ENCODE peak calls at places on chromosomes 4 and X, in nine cellular contexts. B is uterus, V is BE2C, O is GM23338, E is left lung, N is mucosa of descending colon, C is AG04449, S is upper lobe of right lung, A is cardiac muscle cell. R is an unnamed sample.

GRCh38 chr4:143773998-143774898 is 73.8 kb upstream of the FREM3 start:
- DNase-seq in C (no peak), S (no peak), B (no peak), V (peak), A (peak), O (peak), N (no peak), E (peak), R (peak)

GRCh38 chr4:5416637-5417036 is 291.7 kb downstream of the EVC2 start:
- DNase-seq in A (no peak), C (no peak), B (no peak), O (no peak), V (no peak), E (no peak), S (no peak), N (no peak), R (no peak)

GRCh38 chr4:56803473-56803872 is 18.0 kb downstream of the SPINK2 start:
- DNase-seq in B (no peak), N (no peak), V (no peak), E (no peak), C (no peak), S (no peak), O (no peak), A (no peak), R (no peak)

GRCh38 chr4:73698217-73698616 is 42.2 kb upstream of the CXCL8 start:
- DNase-seq in A (no peak), O (no peak), C (no peak), E (no peak), S (no peak), B (no peak), N (no peak), V (no peak), R (no peak)

GRCh38 chr4:26263165-26263564 is 57.6 kb upstream of the RBPJ start:
- DNase-seq in B (no peak), O (peak), A (no peak), N (no peak), E (no peak), S (no peak), C (no peak), V (peak), R (no peak)

GRCh38 chr4:127470290-127470809 is 162.4 kb upstream of the INTU start:
- DNase-seq in E (no peak), N (no peak), C (no peak), A (no peak), O (no peak), V (peak), S (peak), B (peak), R (no peak)

GRCh38 chr4:1998296-1998695 is 10.5 kb downstream of the NELFA start:
- DNase-seq in S (no peak), B (no peak), A (no peak), N (no peak), E (no peak), V (no peak), O (no peak), C (no peak), R (no peak)

GRCh38 chr4:82753725-82754410 is 44.7 kb downstream of the SCD5 start:
- DNase-seq in B (no peak), N (no peak), A (no peak), S (no peak), V (no peak), C (no peak), E (no peak), O (no peak), R (no peak)

GRCh38 chrX:69412661-69413060 is 91.5 kb upstream of the NALF2 start:
- DNase-seq in C (no peak), N (no peak), E (no peak), V (no peak), S (no peak), B (no peak), A (no peak), O (no peak), R (no peak)

GRCh38 chr4:22842360-22842759 is 149.6 kb downstream of the GBA3 start:
- DNase-seq in O (no peak), C (no peak), V (no peak), N (no peak), A (no peak), S (no peak), E (no peak), B (no peak), R (no peak)

GRCh38 chr4:168273838-168274237 is 44.7 kb downstream of the DDX60 start:
- DNase-seq in E (no peak), B (no peak), A (no peak), C (no peak), O (no peak), V (no peak), N (no peak), S (no peak), R (no peak)

GRCh38 chr4:106698621-106699195 is 330.1 kb upstream of the GIMD1 start:
- DNase-seq in C (no peak), E (no peak), A (no peak), O (no peak), V (no peak), N (no peak), S (no peak), B (no peak), R (no peak)

GRCh38 chrX:109384569-109385174 is 97.2 kb downstream of the GUCY2F start:
- DNase-seq in S (no peak), B (no peak), O (peak), A (peak), C (no peak), V (peak), E (no peak), N (no peak), R (no peak)

GRCh38 chr4:154616731-154617130 is 4.3 kb upstream of the FGG start:
- DNase-seq in A (no peak), N (no peak), E (no peak), B (no peak), O (no peak), V (no peak), S (no peak), C (no peak), R (no peak)

GRCh38 chr4:90357117-90357710 is 230.0 kb downstream of the CCSER1 start:
- DNase-seq in C (peak), V (no peak), O (peak), S (no peak), B (no peak), E (no peak), N (no peak), A (peak), R (peak)

GRCh38 chrX:125198546-125198945 is 121.1 kb upstream of the TEX13C start:
- DNase-seq in S (no peak), V (no peak), N (no peak), E (no peak), A (no peak), O (no peak), B (no peak), C (no peak), R (no peak)

GRCh38 chr4:156999175-156999517 is 27.5 kb upstream of the PDGFC start:
- DNase-seq in B (no peak), V (peak), A (peak), S (no peak), N (no peak), C (peak), O (peak), E (no peak), R (peak)

GRCh38 chr4:38489924-38490639 is 173.9 kb upstream of the KLF3 start:
- DNase-seq in E (no peak), C (no peak), A (no peak), O (peak), V (no peak), S (no peak), N (peak), B (no peak), R (no peak)

GRCh38 chr4:114318309-114318708 is 280.3 kb upstream of the UGT8 start:
- DNase-seq in A (no peak), N (no peak), O (no peak), V (no peak), E (no peak), B (no peak), C (no peak), S (no peak), R (no peak)

GRCh38 chr4:80409798-80410197 is 74.3 kb downstream of the CFAP299 start:
- DNase-seq in N (no peak), B (no peak), S (no peak), C (no peak), O (no peak), E (no peak), V (no peak), A (no peak), R (no peak)

GRCh38 chrX:1361275-1361674 is 24.7 kb downstream of the IL3RA start:
- DNase-seq in S (no peak), B (no peak), V (no peak), A (no peak), C (no peak), O (no peak), N (peak), E (no peak), R (no peak)

GRCh38 chr4:82900016-82900334 is 560 bp upstream of the THAP9 start:
- DNase-seq in O (peak), C (no peak), B (no peak), S (no peak), A (no peak), E (no peak), V (no peak), N (no peak), R (no peak)

GRCh38 chr4:165410214-165410613 is 31.4 kb downstream of the CPE start:
- DNase-seq in E (no peak), S (no peak), O (no peak), A (no peak), C (no peak), N (no peak), V (no peak), B (no peak), R (no peak)

GRCh38 chr4:108168672-108169562 is at the start of gene LEF1:
- DNase-seq in V (peak), N (peak), A (peak), C (no peak), B (no peak), S (peak), O (peak), E (no peak), R (no peak)

GRCh38 chrX:24862343-24862742 is 153.4 kb downstream of the ARX start:
- DNase-seq in V (no peak), E (no peak), O (no peak), C (no peak), B (no peak), A (no peak), S (no peak), N (no peak), R (no peak)

GRCh38 chrX:104392350-104392749 is 137.6 kb upstream of the ESX1 start:
- DNase-seq in O (no peak), N (no peak), C (no peak), E (no peak), A (no peak), V (no peak), S (no peak), B (no peak), R (no peak)

GRCh38 chr4:8152865-8153257 is 5.8 kb downstream of the ABLIM2 start:
- DNase-seq in B (no peak), C (no peak), S (no peak), E (no peak), A (no peak), V (peak), N (peak), O (no peak), R (no peak)

GRCh38 chr4:25805255-25805860 is 57.4 kb downstream of the SEL1L3 start:
- DNase-seq in V (no peak), N (no peak), C (no peak), A (no peak), S (no peak), O (no peak), B (no peak), E (no peak), R (no peak)

GRCh38 chr4:98605216-98605615 is 53.2 kb downstream of the TSPAN5 start:
- DNase-seq in O (no peak), V (no peak), A (no peak), E (no peak), B (no peak), N (no peak), C (no peak), S (no peak), R (no peak)

GRCh38 chr4:137370206-137370633 is 162.1 kb downstream of the PCDH18 start:
- DNase-seq in V (no peak), N (no peak), B (no peak), C (peak), S (no peak), E (no peak), O (no peak), A (no peak), R (no peak)

GRCh38 chr4:169410839-169411770 is 140.3 kb upstream of the SH3RF1 start:
- DNase-seq in B (no peak), N (no peak), V (no peak), C (peak), A (peak), S (no peak), E (no peak), O (peak), R (peak)

GRCh38 chr4:5120067-5120466 is 68.8 kb downstream of the STK32B start:
- DNase-seq in S (no peak), V (no peak), B (no peak), A (no peak), N (no peak), O (no peak), E (no peak), C (no peak), R (no peak)

GRCh38 chrX:21702725-21703228 is 44.6 kb upstream of the KLHL34 start:
- DNase-seq in A (no peak), E (no peak), B (no peak), O (no peak), S (no peak), V (no peak), N (no peak), C (no peak), R (no peak)

GRCh38 chr4:185874516-185875230 is 62.7 kb upstream of the SORBS2 start:
- DNase-seq in S (no peak), N (no peak), B (no peak), V (no peak), C (no peak), E (no peak), O (no peak), A (no peak), R (no peak)

GRCh38 chr4:172125438-172125837 is 312.2 kb downstream of the GALNTL6 start:
- DNase-seq in A (no peak), N (no peak), B (no peak), S (no peak), O (no peak), E (no peak), V (no peak), C (no peak), R (no peak)

GRCh38 chr4:100742045-100742444 is 224.2 kb upstream of the EMCN start:
- DNase-seq in O (peak), N (no peak), C (no peak), B (no peak), V (no peak), A (peak), S (no peak), E (no peak), R (no peak)

GRCh38 chr4:139144911-139145551 is 32.0 kb downstream of the ELF2 start:
- DNase-seq in C (no peak), B (no peak), N (no peak), S (no peak), V (no peak), E (no peak), A (no peak), O (peak), R (no peak)

GRCh38 chr4:48902266-48902665 is 4.3 kb downstream of the OCIAD2 start:
- DNase-seq in N (no peak), C (no peak), E (peak), B (no peak), V (no peak), O (no peak), S (no peak), A (no peak), R (no peak)

GRCh38 chr4:705278-706082 is at the start of gene PCGF3:
- DNase-seq in A (peak), E (peak), O (peak), S (peak), V (peak), C (peak), N (peak), B (peak), R (peak)

GRCh38 chr4:118350961-118351360 is 1.8 kb downstream of the PRSS12 start:
- DNase-seq in A (no peak), N (no peak), B (no peak), C (no peak), O (no peak), V (no peak), S (no peak), E (no peak), R (no peak)

GRCh38 chr4:118351851-118352827 is 664 bp downstream of the PRSS12 start:
- DNase-seq in E (peak), B (no peak), V (peak), C (no peak), S (peak), N (peak), O (peak), A (peak), R (no peak)

GRCh38 chr4:118354913-118355312 is 2.1 kb upstream of the PRSS12 start:
- DNase-seq in A (no peak), C (no peak), V (no peak), S (no peak), E (no peak), B (no peak), N (no peak), O (no peak), R (no peak)

GRCh38 chr4:118353452-118353851 is 649 bp upstream of the PRSS12 start:
- DNase-seq in S (no peak), N (no peak), V (no peak), E (no peak), O (peak), B (no peak), A (no peak), C (no peak), R (no peak)

GRCh38 chr4:118352843-118353373 is at the start of gene PRSS12:
- DNase-seq in E (peak), A (peak), S (peak), N (peak), O (peak), V (peak), C (no peak), B (peak), R (peak)
- TF ChIP-seq CTCF in E (peak), A (peak), S (peak), N (peak), O (peak), V (peak), C (peak), B (peak), R (peak)

GRCh38 chrX:50200907-50201306 is at the start of gene AKAP4:
- DNase-seq in E (no peak), N (no peak), A (no peak), B (no peak), S (no peak), C (no peak), V (no peak), O (no peak), R (no peak)

GRCh38 chrX:50206753-50207152 is 2.2 kb downstream of the CCNB3 start:
- DNase-seq in V (no peak), A (no peak), O (peak), N (no peak), B (no peak), C (no peak), S (no peak), E (no peak), R (no peak)

GRCh38 chrX:50202539-50202938 is 1.7 kb upstream of the AKAP4 start:
- DNase-seq in B (no peak), S (no peak), O (no peak), A (no peak), E (no peak), C (no peak), V (no peak), N (no peak), R (no peak)

GRCh38 chrX:50204364-50204899 is at the start of gene CCNB3:
- DNase-seq in C (no peak), V (peak), N (peak), S (peak), E (peak), B (peak), A (peak), O (peak), R (peak)
- H3K4me3 ChIP-seq in C (peak), V (peak), N (no peak), S (peak), E (peak), B (no peak), A (no peak), O (peak), R (peak)

DNA sequence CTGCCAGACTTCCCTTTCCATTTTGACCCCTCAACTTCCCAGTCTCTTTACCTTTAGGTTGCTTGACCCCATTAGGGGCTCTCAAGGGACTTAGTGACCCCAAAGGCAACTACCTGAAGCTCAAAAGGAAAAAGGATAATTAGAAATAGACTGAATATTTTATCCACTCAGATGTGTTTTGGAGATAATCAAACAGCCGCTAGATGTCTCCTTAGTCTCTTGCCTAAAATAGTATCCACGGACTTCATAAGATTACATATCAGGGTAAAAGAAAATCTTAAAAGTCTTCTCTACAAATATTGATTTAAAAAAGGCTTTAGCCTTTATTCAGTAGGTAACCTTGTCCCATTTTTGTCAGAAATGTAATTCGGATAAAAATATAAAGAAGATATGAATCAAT is 21.0 kb upstream of the RHOXF2 start:
- DNase-seq in N (no peak), A (no peak), C (no peak), S (no peak), E (no peak), B (no peak), V (no peak), O (no peak), R (no peak)
- TF ChIP-seq CTCF in N (no peak), A (peak), C (no peak), S (no peak), E (no peak), B (no peak), V (peak), O (no peak), R (no peak)

GRCh38 chr4:188454573-188454972 is 315.3 kb downstream of the TRIML1 start:
- DNase-seq in E (no peak), C (no peak), S (no peak), N (no peak), O (no peak), B (no peak), A (no peak), V (no peak), R (no peak)

GRCh38 chr4:188455353-188455752 is 316.1 kb downstream of the TRIML1 start:
- DNase-seq in C (no peak), S (no peak), V (no peak), A (no peak), N (no peak), B (no peak), O (no peak), E (no peak), R (no peak)

DNA sequence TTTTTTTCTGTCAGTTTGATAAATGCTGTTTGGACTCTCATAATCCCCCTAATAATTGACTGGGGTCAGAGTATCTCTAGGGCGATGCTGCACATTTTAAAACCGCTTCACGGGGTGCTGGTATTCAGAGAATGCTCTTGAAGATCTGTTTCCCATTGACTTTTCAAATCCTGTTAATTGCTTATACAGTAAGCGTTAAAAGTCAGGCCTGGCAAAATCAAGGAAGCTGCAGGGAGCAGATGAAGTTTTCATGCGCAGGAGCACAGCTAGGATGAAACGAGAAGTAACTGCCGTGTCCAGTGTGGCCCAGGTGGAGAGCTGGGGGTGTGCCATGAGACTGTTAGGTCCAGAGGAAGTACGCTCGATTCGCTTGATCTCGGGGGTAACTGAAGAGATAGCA is 312.9 kb downstream of the TRIML1 start:
- DNase-seq in B (no peak), C (no peak), V (no peak), A (peak), N (no peak), S (no peak), O (peak), E (no peak), R (no peak)
- H3K4me3 ChIP-seq in B (no peak), C (no peak), V (no peak), A (no peak), N (no peak), S (no peak), O (no peak), E (no peak), R (no peak)

GRCh38 chr4:53653484-53654053 is 62.3 kb upstream of the LNX1 start:
- DNase-seq in B (no peak), O (no peak), A (no peak), V (peak), N (peak), C (no peak), S (no peak), E (no peak), R (no peak)
- TF ChIP-seq CTCF in B (no peak), O (no peak), A (no peak), V (peak), N (no peak), C (no peak), S (no peak), E (no peak), R (no peak)

GRCh38 chr4:113276448-113277158 is 227.2 kb downstream of the ANK2 start:
- DNase-seq in N (no peak), A (no peak), C (no peak), O (no peak), S (no peak), E (no peak), B (no peak), V (no peak), R (no peak)
- H3K4me3 ChIP-seq in N (no peak), A (no peak), C (no peak), O (no peak), S (no peak), E (no peak), B (no peak), V (no peak), R (no peak)

GRCh38 chr4:148116971-148117370 is 325.2 kb downstream of the NR3C2 start:
- DNase-seq in E (no peak), B (no peak), N (no peak), O (peak), A (no peak), C (no peak), V (no peak), S (no peak), R (no peak)
- TF ChIP-seq CTCF in E (no peak), B (no peak), N (no peak), O (no peak), A (no peak), C (no peak), V (no peak), S (no peak), R (no peak)

DNA sequence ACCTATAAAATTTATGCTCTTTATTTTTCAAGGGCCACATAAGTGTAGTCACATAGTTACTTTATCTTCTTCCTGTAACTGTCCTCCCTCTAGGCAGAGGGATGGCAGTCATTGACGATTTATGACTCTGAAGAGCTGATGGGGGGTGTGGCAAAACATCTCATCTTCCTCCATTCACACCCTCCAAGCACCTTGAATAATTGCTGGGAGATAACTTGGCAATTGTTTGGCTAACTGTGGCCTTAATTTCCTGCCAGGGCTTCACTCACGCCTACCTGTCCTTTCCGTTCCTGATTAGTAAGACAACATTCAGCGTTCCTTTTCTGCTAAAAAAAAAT is 329.2 kb downstream of the ARHGAP10 start:
- DNase-seq in O (no peak), E (no peak), A (no peak), B (no peak), V (no peak), C (no peak), S (no peak), N (no peak), R (no peak)
- H3K4me3 ChIP-seq in O (no peak), E (no peak), A (no peak), B (no peak), V (no peak), C (no peak), S (no peak), N (no peak), R (no peak)

R was measured in HFF-Myc.